ENCODE peak calls at places on chromosomes 13 and 19, in seven cellular contexts. F is cardiac muscle cell; W is BE2C; C is activated naive CD4-positive, alpha-beta T cell treated with anti-CD3 and anti-CD28 coated beads, Interleukin-2, amount 10 ng/mL, durations not matched to agents 7 days and 5 days; Z is activated gamma-delta T cell treated with Interleukin-2 at 50 U/mL for 16 hours; E is pancreas; R is neural progenitor cell. D is an unnamed sample.
A peak's percentile ranks its signal among the peaks of the same experiment; 100 is the strongest.

GRCh38 chr19:51366999-51367564 is 894 bp upstream of the ETFB start:
- DNase-seq in F (no peak), W (peak; percentile 39), C (peak; percentile 57), Z (peak; percentile 24), E (no peak), R (no peak), D (no peak)

GRCh38 chr19:15820646-15821045 is 5.2 kb upstream of the OR10H1 start:
- DNase-seq in F (no peak), W (no peak), C (no peak), Z (no peak), E (no peak), R (no peak), D (no peak)

GRCh38 chr13:114128624-114129522 is 3.5 kb downstream of the RASA3 start:
- DNase-seq in F (peak; percentile 91), W (no peak), C (peak; percentile 94), Z (peak; percentile 88), E (no peak), R (no peak), D (peak; percentile 56)

GRCh38 chr13:73215807-73216206 is 157.0 kb downstream of the KLF5 start:
- DNase-seq in F (peak; percentile 27), W (no peak), C (no peak), Z (no peak), E (no peak), R (no peak), D (no peak)

GRCh38 chr19:2261438-2262172 is 5.4 kb upstream of the JSRP1 start:
- DNase-seq in F (peak; percentile 56), W (peak; percentile 53), C (peak; percentile 75), Z (peak; percentile 57), E (no peak), R (peak; percentile 48), D (peak; percentile 43)

GRCh38 chr19:50349277-50350057 is 16.0 kb downstream of the NAPSA start:
- DNase-seq in F (no peak), W (no peak), C (no peak), Z (no peak), E (no peak), R (no peak), D (no peak)

GRCh38 chr19:30999726-31000125 is 349.5 kb downstream of the TSHZ3 start:
- DNase-seq in F (no peak), W (no peak), C (no peak), Z (no peak), E (no peak), R (no peak), D (no peak)

GRCh38 chr13:23631676-23632622 is 61.7 kb downstream of the TNFRSF19 start:
- DNase-seq in F (no peak), W (no peak), C (no peak), Z (no peak), E (no peak), R (peak; percentile 86), D (no peak)

GRCh38 chr13:28140433-28141125 is 2.2 kb downstream of the PAN3 start:
- DNase-seq in F (no peak), W (no peak), C (no peak), Z (no peak), E (no peak), R (peak; percentile 70), D (no peak)

GRCh38 chr13:26386026-26386425 is 132.1 kb downstream of the CDK8 start:
- DNase-seq in F (no peak), W (no peak), C (no peak), Z (no peak), E (no peak), R (no peak), D (no peak)

GRCh38 chr13:48506092-48506701 is 26.7 kb downstream of the RCBTB2 start:
- DNase-seq in F (no peak), W (peak; percentile 26), C (no peak), Z (no peak), E (no peak), R (no peak), D (no peak)

GRCh38 chr13:34578471-34578870 is 363.6 kb upstream of the NBEA start:
- DNase-seq in F (peak; percentile 50), W (no peak), C (no peak), Z (no peak), E (no peak), R (no peak), D (no peak)

GRCh38 chr19:40078377-40078776 is 12.4 kb downstream of the ZNF780A start:
- DNase-seq in F (no peak), W (no peak), C (no peak), Z (no peak), E (no peak), R (no peak), D (no peak)